ENCODE peak calls at places on chromosomes 5 and 9, in five cellular contexts. H is endothelial cell of umbilical vein, N is HepG2, Q is HCT116, B is SK-N-SH. V is an unnamed sample. For H3K36me3, the result is how much of the 10 kb centered on the place peaks cover.

GRCh38 chr9:17219261-17219660 is 84.4 kb downstream of the CNTLN start:
- DNase-seq in H (peak), Q (no peak), N (no peak), B (no peak), V (no peak)

GRCh38 chr5:141517902-141518610 is 29.2 kb downstream of the PCDHGC5 start:
- DNase-seq in H (no peak), B (peak), Q (no peak), N (no peak), V (no peak)

GRCh38 chr9:126116351-126117157 is 210.1 kb upstream of the MVB12B start:
- DNase-seq in Q (no peak), N (no peak), H (no peak), B (peak), V (no peak)

GRCh38 chr9:121059998-121060636 is 10.0 kb upstream of the C5 start:
- DNase-seq in Q (peak), B (peak), N (peak), H (peak), V (peak)

GRCh38 chr5:141656396-141656795 is 5.2 kb upstream of the FCHSD1 start:
- DNase-seq in H (no peak), N (no peak), Q (no peak), B (no peak), V (no peak)

GRCh38 chr5:107668154-107668932 is 2.4 kb downstream of the EFNA5 start:
- DNase-seq in B (no peak), N (no peak), Q (no peak), H (no peak), V (no peak)

GRCh38 chr5:9411142-9411541 is 134.7 kb downstream of the SEMA5A start:
- DNase-seq in N (no peak), H (no peak), B (no peak), Q (no peak), V (no peak)

GRCh38 chr5:124064956-124065355 is 553.0 kb downstream of the CSNK1G3 start:
- DNase-seq in H (peak), N (no peak), B (no peak), Q (no peak), V (no peak)

GRCh38 chr5:75355236-75355635 is 18.2 kb downstream of the HMGCR start:
- DNase-seq in B (no peak), N (no peak), Q (no peak), H (no peak), V (no peak)

GRCh38 chr5:172412724-172413260 is 41.5 kb downstream of the SH3PXD2B start:
- DNase-seq in H (peak), N (no peak), B (peak), Q (no peak), V (peak)

GRCh38 chr5:103258368-103258956 is at the start of gene MACIR:
- DNase-seq in Q (peak), N (peak), H (peak), B (peak), V (peak)
- TF ChIP-seq POLR2AphosphoS5 in Q (peak), N (no peak), H (peak), B (peak), V (peak)

DNA sequence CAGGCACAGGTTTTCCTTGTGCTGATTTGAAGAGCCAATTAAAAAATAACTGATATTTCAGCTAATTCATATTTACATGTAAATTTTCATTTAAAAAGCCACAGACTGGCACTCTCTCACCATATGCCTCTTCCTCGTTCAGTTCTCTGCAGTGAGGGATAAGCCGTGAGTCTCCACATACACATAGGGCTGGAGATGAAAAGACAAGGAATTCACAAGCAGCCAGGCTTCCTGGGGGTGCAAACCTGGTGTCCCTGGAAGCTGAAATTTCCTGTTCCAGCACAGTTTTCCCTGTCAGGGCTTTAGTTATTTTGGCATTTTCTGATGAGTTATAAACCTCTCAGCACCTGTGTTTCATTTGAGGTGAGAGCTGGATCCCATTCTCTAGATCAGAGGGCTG is 323.9 kb upstream of the PANK3 start:
- DNase-seq in Q (no peak), N (no peak), B (peak), H (no peak), V (no peak)
- H3K9ac ChIP-seq in Q (no peak), N (no peak), B (no peak), H (no peak), V (no peak)

DNA sequence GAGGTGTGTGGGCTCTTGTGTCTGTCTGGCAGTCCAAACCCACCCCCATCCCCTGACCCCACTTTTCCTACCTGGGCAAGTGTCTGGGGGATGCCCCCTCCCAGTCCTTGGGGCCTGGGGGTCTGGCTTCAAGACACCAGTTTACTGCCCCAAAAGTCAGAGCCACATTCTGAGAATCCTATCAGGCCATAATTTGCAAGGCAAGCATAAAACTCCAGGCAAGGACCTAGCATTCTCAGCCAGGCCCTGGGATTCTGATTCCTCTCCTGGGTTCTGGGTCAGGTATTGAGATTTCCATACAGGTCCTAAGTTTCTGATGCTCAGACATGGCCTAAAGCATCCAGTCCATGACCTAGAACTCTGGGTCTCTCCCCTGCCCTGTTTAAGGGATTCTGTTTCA is 33.3 kb downstream of the CXXC5 start:
- DNase-seq in Q (no peak), N (no peak), B (no peak), H (no peak), V (no peak)
- H3K36me3 ChIP-seq in Q (under half), N (under half), B (half or more), H (under half), V (under half)

GRCh38 chr5:131373265-131373664 is 109.4 kb downstream of the CDC42SE2 start:
- DNase-seq in H (no peak), B (no peak), N (no peak), Q (no peak), V (no peak)
- TF ChIP-seq POLR2AphosphoS5 in H (no peak), B (no peak), N (no peak), Q (no peak), V (no peak)

V was measured in SK-N-MC.